ENCODE peak calls at places on chromosome 16, in eight cellular contexts. D is AG04450, M is tibial artery, C is tibial nerve, Z is sigmoid colon, Q is cardiac muscle cell, G is colonic mucosa, J is psoas muscle. P is an unnamed sample.

GRCh38 chr16:71626858-71627213 is 852 bp downstream of the MARVELD3 start:
- DNase-seq in D (no peak), M (no peak), C (no peak), Z (no peak), Q (no peak), G (peak; percentile 92), J (no peak), P (peak; percentile 69)

GRCh38 chr16:72501739-72502653 is 330.0 kb upstream of the PMFBP1 start:
- DNase-seq in D (peak; percentile 45), M (peak; percentile 49), C (peak; percentile 69), Z (no peak), Q (peak; percentile 88), G (peak; percentile 54), J (peak; percentile 42), P (peak; percentile 57)

GRCh38 chr16:78606572-78606971 is 507.1 kb downstream of the WWOX start:
- DNase-seq in D (no peak), M (no peak), C (no peak), Z (no peak), Q (no peak), G (no peak), J (no peak), P (no peak)

GRCh38 chr16:14131774-14132695 is 60.9 kb downstream of the MRTFB start:
- DNase-seq in D (no peak), M (no peak), C (no peak), Z (no peak), Q (no peak), G (no peak), J (no peak), P (no peak)

GRCh38 chr16:10828851-10829331 is 10.3 kb upstream of the TVP23A start:
- DNase-seq in D (peak; percentile 27), M (peak; percentile 91), C (peak; percentile 84), Z (peak; percentile 96), Q (peak; percentile 97), G (peak; percentile 78), J (peak; percentile 93), P (peak; percentile 66)

GRCh38 chr16:2753523-2754020 is 1.1 kb downstream of the SRRM2 start:
- DNase-seq in D (no peak), M (no peak), C (no peak), Z (no peak), Q (peak; percentile 26), G (no peak), J (no peak), P (no peak)

GRCh38 chr16:7246578-7246977 is 86.1 kb upstream of the RBFOX1 start:
- DNase-seq in D (no peak), M (no peak), C (no peak), Z (no peak), Q (no peak), G (no peak), J (no peak), P (no peak)

GRCh38 chr16:77213542-77214108 is 14.4 kb downstream of the SYCE1L start:
- DNase-seq in D (peak; percentile 37), M (no peak), C (no peak), Z (no peak), Q (peak; percentile 85), G (no peak), J (no peak), P (peak; percentile 91)

GRCh38 chr16:67884-68789 is 4.3 kb downstream of the RHBDF1 start:
- DNase-seq in D (no peak), M (no peak), C (peak; percentile 35), Z (peak; percentile 81), Q (no peak), G (no peak), J (peak; percentile 59), P (no peak)

GRCh38 chr16:11196286-11196828 is 59.6 kb downstream of the SOCS1 start:
- DNase-seq in D (no peak), M (no peak), C (no peak), Z (no peak), Q (no peak), G (no peak), J (no peak), P (no peak)

DNA sequence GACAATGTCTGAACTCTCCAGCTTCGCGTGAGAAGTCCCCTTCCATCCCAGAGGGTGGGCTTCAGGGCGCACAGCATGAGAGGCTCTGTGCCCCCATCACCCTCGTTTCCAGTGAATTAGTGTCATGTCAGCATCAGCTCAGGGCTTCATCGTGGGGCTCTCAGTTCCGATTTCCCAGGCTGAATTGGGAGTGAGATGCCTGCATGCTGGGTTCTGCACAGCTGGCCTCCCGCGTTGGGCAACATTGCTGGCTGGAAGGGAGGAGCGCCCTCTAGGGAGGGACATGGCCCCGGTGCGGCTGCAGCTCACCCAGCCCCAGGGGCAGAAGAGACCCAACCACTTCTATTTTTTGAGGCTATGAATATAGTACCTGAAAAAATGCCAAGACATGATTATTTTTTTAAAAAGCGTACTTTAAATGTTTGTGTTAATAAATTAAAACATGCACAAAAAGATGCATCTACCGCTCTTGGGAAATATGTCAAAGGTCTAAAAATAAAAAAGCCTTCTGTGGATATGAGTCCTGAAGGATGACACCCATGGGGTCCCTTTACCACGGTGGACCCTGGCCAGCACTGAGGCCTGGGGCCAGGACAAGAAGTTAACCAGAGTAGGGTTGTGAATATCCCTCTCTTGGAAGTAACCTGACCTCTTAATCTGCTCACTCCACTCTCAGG is 10.5 kb upstream of the ITGAD start:
- DNase-seq in D (no peak), M (peak; percentile 51), C (peak; percentile 42), Z (no peak), Q (peak; percentile 81), G (peak; percentile 59), J (peak; percentile 67), P (peak; percentile 67)
- TF ChIP-seq CTCF in D (peak; percentile 68), M (peak; percentile 30), C (peak; percentile 46), Z (no peak), Q (peak; percentile 89), G (peak; percentile 45), J (peak; percentile 72), P (peak; percentile 49)

DNA sequence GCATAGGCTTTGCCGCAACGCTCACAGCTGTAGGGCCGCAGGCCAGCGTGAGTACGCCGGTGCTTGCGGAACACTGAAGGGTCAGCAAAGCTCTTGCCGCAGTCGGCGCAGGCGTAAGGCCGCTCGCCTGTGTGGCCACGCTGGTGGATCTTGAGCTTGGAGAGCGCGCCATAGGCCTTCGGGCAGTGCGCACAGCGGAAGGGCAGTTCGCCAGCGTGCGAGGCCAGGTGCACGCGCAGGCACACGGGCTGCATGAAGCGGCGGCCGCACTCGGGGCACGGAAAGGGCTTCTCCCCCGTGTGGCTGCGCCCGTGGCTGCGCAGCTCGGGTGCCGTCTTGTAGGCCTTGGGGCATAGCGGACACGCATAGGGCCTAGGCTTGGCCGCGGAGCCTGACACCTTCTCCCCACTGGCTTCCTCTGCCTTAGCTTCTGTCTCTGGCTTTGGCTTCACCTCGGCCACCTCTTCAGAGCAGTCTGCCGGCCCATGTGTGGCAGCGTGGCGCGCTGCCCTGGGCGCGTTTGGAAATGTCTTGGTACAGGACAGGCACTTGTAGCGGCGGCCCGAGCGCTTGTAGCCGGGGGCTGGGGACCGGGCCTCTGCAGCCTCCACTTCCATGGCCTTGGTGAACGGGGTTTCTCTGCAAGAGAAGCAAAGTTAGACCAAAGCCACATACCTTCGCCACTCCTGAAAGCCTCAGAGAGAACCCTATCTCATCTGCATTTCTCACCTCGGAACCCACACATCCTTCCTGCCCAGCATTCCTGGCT is 10.0 kb downstream of the ZNF668 start:
- DNase-seq in D (no peak), M (no peak), C (no peak), Z (no peak), Q (no peak), G (no peak), J (no peak), P (no peak)
- H3K27ac ChIP-seq in D (peak overlapping the region; percentile 99), M (no peak overlapping the region), C (peak overlapping the region; percentile 71), Z (peak overlapping the region; percentile 66), Q (no peak overlapping the region), G (no peak overlapping the region), J (peak overlapping the region; percentile 81), P (peak overlapping the region; percentile 96)

GRCh38 chr16:16025214-16025968 is 76.0 kb downstream of the ABCC1 start:
- DNase-seq in D (peak; percentile 79), M (peak; percentile 60), C (peak; percentile 35), Z (no peak), Q (peak; percentile 64), G (no peak), J (no peak), P (no peak)
- TF ChIP-seq CTCF in D (no peak), M (peak; percentile 4), C (no peak), Z (no peak), Q (no peak), G (no peak), J (no peak), P (no peak)

GRCh38 chr16:17404903-17405691 is 65.7 kb downstream of the XYLT1 start:
- DNase-seq in D (no peak), M (peak; percentile 93), C (peak; percentile 73), Z (peak; percentile 97), Q (peak; percentile 85), G (peak; percentile 20), J (peak; percentile 77), P (no peak)
- H3K27ac ChIP-seq in D (peak overlapping the region; percentile 78), M (peak overlapping the region; percentile 95), C (peak overlapping the region; percentile 81), Z (peak overlapping the region; percentile 92), Q (peak overlapping the region; percentile 82), G (peak overlapping the region; percentile 20), J (peak overlapping the region; percentile 69), P (no peak overlapping the region)

GRCh38 chr16:84155226-84155625 is 10.1 kb downstream of the DNAAF1 start:
- DNase-seq in D (no peak), M (no peak), C (no peak), Z (no peak), Q (no peak), G (no peak), J (no peak), P (no peak)

GRCh38 chr16:84158455-84158854 is 13.3 kb downstream of the DNAAF1 start:
- DNase-seq in D (no peak), M (no peak), C (no peak), Z (no peak), Q (no peak), G (no peak), J (no peak), P (no peak)

GRCh38 chr16:84159006-84159405 is 13.9 kb downstream of the DNAAF1 start:
- DNase-seq in D (no peak), M (no peak), C (no peak), Z (no peak), Q (no peak), G (no peak), J (no peak), P (no peak)

GRCh38 chr16:84153660-84154214 is 8.6 kb downstream of the DNAAF1 start:
- DNase-seq in D (no peak), M (no peak), C (no peak), Z (no peak), Q (no peak), G (no peak), J (no peak), P (no peak)

GRCh38 chr16:84156342-84156784 is 11.3 kb downstream of the DNAAF1 start:
- DNase-seq in D (no peak), M (no peak), C (no peak), Z (no peak), Q (no peak), G (no peak), J (no peak), P (no peak)
- TF ChIP-seq CTCF in D (peak; percentile 35), M (no peak), C (no peak), Z (no peak), Q (peak; percentile 9), G (no peak), J (no peak), P (no peak)

DNA sequence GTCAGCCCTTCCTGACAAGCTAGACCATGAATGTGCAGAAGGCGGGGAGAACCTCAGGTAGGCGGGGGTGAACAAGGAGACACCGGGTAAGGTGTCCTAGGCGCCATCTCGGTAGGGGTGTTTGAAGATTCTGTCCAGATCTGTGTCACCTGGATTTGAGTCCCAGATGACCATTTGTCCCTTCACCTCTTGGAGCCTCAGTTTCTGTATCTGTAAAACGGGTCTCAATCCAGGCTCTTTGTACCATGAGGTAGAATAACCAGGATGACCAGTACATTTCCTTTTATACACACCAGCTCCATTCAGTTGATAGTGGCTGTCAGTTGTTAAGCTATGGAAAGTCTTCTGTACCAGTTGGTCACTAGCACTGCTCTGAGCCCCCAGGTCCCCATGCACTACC is 86.7 kb downstream of the ABCC6 start:
- DNase-seq in D (no peak), M (no peak), C (no peak), Z (no peak), Q (no peak), G (no peak), J (no peak), P (no peak)
- H3K27ac ChIP-seq in D (no peak overlapping the region), M (no peak overlapping the region), C (no peak overlapping the region), Z (no peak overlapping the region), Q (no peak overlapping the region), G (no peak overlapping the region), J (no peak overlapping the region), P (no peak overlapping the region)